ENCODE peak calls at places on chromosomes 5 and 9, in seven cellular contexts. K is ovary, N is IMR-90, H is hepatocyte, V is Panc1, S is tibial nerve, I is transverse colon. P is an unnamed sample.
A peak's percentile ranks its signal among the peaks of the same experiment; 100 is the strongest.

GRCh38 chr5:18687429-18687828 is 1053.2 kb downstream of the TAF11L14 start:
- DNase-seq in V (no peak), K (no peak), N (no peak), S (no peak), H (no peak), I (no peak), P (no peak)

GRCh38 chr9:1057910-1058309 is 7.8 kb downstream of the DMRT2 start:
- DNase-seq in V (no peak), I (no peak), H (no peak), K (no peak), N (no peak), S (no peak), P (no peak)

GRCh38 chr5:123871373-123871772 is 359.4 kb downstream of the CSNK1G3 start:
- DNase-seq in K (no peak), H (no peak), S (no peak), V (no peak), I (no peak), N (no peak), P (no peak)

GRCh38 chr9:91193658-91194391 is 167.9 kb downstream of the AUH start:
- DNase-seq in H (peak; percentile 93), S (peak; percentile 72), K (peak; percentile 88), I (peak; percentile 91), V (no peak), N (peak; percentile 96), P (peak; percentile 79)

GRCh38 chr5:150274811-150275210 is 14.8 kb downstream of the CAMK2A start:
- DNase-seq in I (no peak), K (no peak), N (no peak), H (no peak), V (no peak), S (no peak), P (no peak)

GRCh38 chr5:139470821-139471300 is at the start of gene SMIM33:
- DNase-seq in H (no peak), S (no peak), N (no peak), I (peak; percentile 71), V (no peak), K (no peak), P (no peak)

GRCh38 chr5:125465703-125466102 is 719.3 kb upstream of the ZNF608 start:
- DNase-seq in H (no peak), I (no peak), K (no peak), S (no peak), V (no peak), N (no peak), P (no peak)

GRCh38 chr5:16866795-16867584 is 69.1 kb downstream of the MYO10 start:
- DNase-seq in H (no peak), S (no peak), I (peak; percentile 36), K (no peak), N (peak; percentile 72), V (no peak), P (no peak)

GRCh38 chr5:175248416-175248905 is 195.5 kb downstream of the DRD1 start:
- DNase-seq in S (no peak), H (no peak), V (no peak), I (no peak), N (no peak), K (no peak), P (no peak)

GRCh38 chr5:173761182-173761521 is 127.0 kb upstream of the CPEB4 start:
- DNase-seq in K (no peak), N (no peak), H (no peak), I (no peak), S (no peak), V (no peak), P (no peak)

GRCh38 chr5:82657036-82657699 is 379.0 kb upstream of the RPS23 start:
- DNase-seq in S (no peak), N (no peak), H (no peak), K (no peak), I (no peak), V (no peak), P (no peak)

GRCh38 chr5:101425345-101425744 is 522.3 kb upstream of the ST8SIA4 start:
- DNase-seq in K (no peak), I (no peak), S (no peak), V (no peak), H (no peak), N (no peak), P (no peak)

GRCh38 chr9:6667633-6668280 is 22.2 kb upstream of the GLDC start:
- DNase-seq in H (peak; percentile 56), K (no peak), S (no peak), V (no peak), I (no peak), N (peak; percentile 44), P (no peak)

GRCh38 chr5:610744-611730 is 1.1 kb upstream of the CEP72 start:
- DNase-seq in I (peak; percentile 8), K (no peak), H (no peak), S (no peak), V (no peak), N (no peak), P (no peak)

GRCh38 chr5:5979362-5979760 is 399.0 kb downstream of the MED10 start:
- DNase-seq in V (peak; percentile 8), I (no peak), N (no peak), H (peak; percentile 39), K (no peak), S (no peak), P (no peak)

GRCh38 chr9:26888271-26888670 is 4.3 kb downstream of the CAAP1 start:
- DNase-seq in K (no peak), H (no peak), V (no peak), S (no peak), I (no peak), N (peak; percentile 4), P (no peak)

GRCh38 chr5:88690619-88691560 is 192.1 kb downstream of the MEF2C start:
- DNase-seq in K (peak; percentile 34), H (peak; percentile 84), S (no peak), N (peak; percentile 50), I (peak; percentile 70), V (no peak), P (peak; percentile 63)

GRCh38 chr5:159448-160172 is 31.7 kb upstream of the LRRC14B start:
- DNase-seq in V (no peak), H (no peak), S (no peak), K (no peak), N (peak; percentile 87), I (no peak), P (no peak)

GRCh38 chr5:180601591-180602480 is 10.5 kb upstream of the SCGB3A1 start:
- DNase-seq in H (no peak), I (no peak), S (no peak), V (no peak), N (no peak), K (peak; percentile 32), P (no peak)

GRCh38 chr5:40796487-40796889 is 1.7 kb downstream of the PRKAA1 start:
- DNase-seq in I (no peak), K (no peak), H (no peak), S (no peak), V (no peak), N (peak; percentile 77), P (no peak)

GRCh38 chr9:126699401-126699851 is 85.7 kb downstream of the LMX1B start:
- DNase-seq in S (no peak), V (no peak), H (no peak), N (no peak), I (no peak), K (no peak), P (no peak)

GRCh38 chr5:58765058-58765457 is 182.2 kb downstream of the RAB3C start:
- DNase-seq in K (no peak), S (no peak), H (no peak), I (no peak), V (no peak), N (no peak), P (no peak)

GRCh38 chr5:115723224-115723623 is 93.2 kb downstream of the CDO1 start:
- DNase-seq in S (no peak), V (no peak), N (no peak), H (no peak), K (no peak), I (no peak), P (no peak)

GRCh38 chr5:31768046-31768445 is 129.1 kb downstream of the PDZD2 start:
- DNase-seq in V (no peak), I (no peak), N (no peak), H (no peak), K (no peak), S (no peak), P (no peak)

GRCh38 chr5:56286015-56286992 is 53.2 kb upstream of the ANKRD55 start:
- DNase-seq in H (no peak), V (no peak), N (peak; percentile 72), K (no peak), S (no peak), I (no peak), P (no peak)

GRCh38 chr5:148957591-148958202 is 105.2 kb downstream of the SH3TC2 start:
- DNase-seq in V (no peak), S (no peak), N (peak; percentile 43), I (peak; percentile 34), H (peak; percentile 50), K (no peak), P (no peak)

GRCh38 chr5:82004511-82004910 is 32.7 kb downstream of the ATG10 start:
- DNase-seq in V (peak; percentile 1), I (no peak), N (peak; percentile 80), H (no peak), S (no peak), K (no peak), P (no peak)

GRCh38 chr9:117704024-117704575 is at the start of gene TLR4:
- DNase-seq in V (no peak), N (no peak), K (peak; percentile 28), S (peak; percentile 61), H (peak; percentile 12), I (peak; percentile 71), P (peak; percentile 70)

GRCh38 chr9:120109242-120109641 is 470.7 kb downstream of the CDK5RAP2 start:
- DNase-seq in K (no peak), S (no peak), V (no peak), H (peak; percentile 44), N (no peak), I (no peak), P (no peak)

GRCh38 chr5:1933364-1934055 is 50.8 kb upstream of the IRX4 start:
- DNase-seq in K (no peak), H (no peak), N (no peak), V (no peak), I (no peak), S (no peak), P (no peak)
- H3K27ac ChIP-seq in K (no peak overlapping the region), H (no peak overlapping the region), N (no peak overlapping the region), V (no peak overlapping the region), I (no peak overlapping the region), S (no peak overlapping the region), P (no peak overlapping the region)

DNA sequence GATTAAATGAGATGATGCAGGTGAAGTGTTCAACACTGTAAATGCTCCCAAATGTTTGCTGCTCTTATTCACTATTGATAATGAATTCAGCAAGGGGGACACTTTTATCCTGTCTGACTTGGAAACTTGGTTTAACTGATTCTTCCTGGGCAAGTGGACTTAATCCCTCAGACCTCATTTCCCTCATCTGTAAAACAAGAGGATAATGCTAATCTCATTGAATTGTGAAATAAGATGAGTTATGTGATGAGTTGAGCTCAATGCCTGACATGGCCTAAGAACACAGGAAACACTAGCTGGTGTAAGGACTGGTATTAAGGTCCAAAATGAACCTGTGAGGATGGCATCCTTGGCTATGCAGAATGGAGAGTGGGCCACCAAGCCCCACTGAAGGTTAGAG is 23.3 kb downstream of the TNFSF15 start:
- DNase-seq in S (no peak), N (no peak), I (no peak), K (no peak), V (no peak), H (no peak), P (no peak)
- H3K4me1 ChIP-seq in S (no peaks in the 10 kb centered on the region), N (no peaks in the 10 kb centered on the region), I (peaks cover 9% of the 10 kb centered on the region), K (no peaks in the 10 kb centered on the region), V (no peaks in the 10 kb centered on the region), H (no peaks in the 10 kb centered on the region), P (no peaks in the 10 kb centered on the region)

GRCh38 chr9:131432597-131433301 is 38.9 kb downstream of the PRRC2B start:
- DNase-seq in H (peak; percentile 27), S (no peak), V (no peak), N (peak; percentile 97), K (no peak), I (no peak), P (no peak)
- H3K27ac ChIP-seq in H (no peak overlapping the region), S (no peak overlapping the region), V (no peak overlapping the region), N (peak overlapping the region; percentile 75), K (no peak overlapping the region), I (peak overlapping the region; percentile 41), P (no peak overlapping the region)

GRCh38 chr9:125646222-125647100 is 60.5 kb downstream of the MAPKAP1 start:
- DNase-seq in I (no peak), S (no peak), K (no peak), H (no peak), V (no peak), N (no peak), P (no peak)
- H3K4me1 ChIP-seq in I (no peaks in the 10 kb centered on the region), S (peaks cover 24% of the 10 kb centered on the region), K (peaks cover 2% of the 10 kb centered on the region), H (peaks cover 4% of the 10 kb centered on the region), V (no peaks in the 10 kb centered on the region), N (peaks cover 21% of the 10 kb centered on the region), P (peaks cover 19% of the 10 kb centered on the region)